ENCODE peak calls at places on chromosomes 1 and 21, in eight cellular contexts. F is tibial artery, W is psoas muscle, V is prostate gland, G is lower lobe of right lung, Y is A549, Q is heart right ventricle, B is cardiac muscle cell. H is an unnamed sample.

GRCh38 chr1:226444901-226445300 is 37.0 kb upstream of the PARP1 start:
- DNase-seq in F (no peak), W (no peak), V (no peak), G (no peak), Y (no peak), Q (no peak), B (no peak), H (no peak)

GRCh38 chr1:64630611-64631010 is 114.3 kb upstream of the RAVER2 start:
- DNase-seq in F (no peak), W (no peak), V (no peak), G (no peak), Y (no peak), Q (no peak), B (no peak), H (no peak)

GRCh38 chr1:192555399-192555798 is 20.2 kb upstream of the RGS1 start:
- DNase-seq in F (no peak), W (no peak), V (no peak), G (no peak), Y (no peak), Q (no peak), B (no peak), H (no peak)

GRCh38 chr1:244291171-244291866 is 160.4 kb downstream of the ADSS2 start:
- DNase-seq in F (no peak), W (no peak), V (no peak), G (no peak), Y (no peak), Q (no peak), B (no peak), H (no peak)

GRCh38 chr1:145991799-145992412 is 4.5 kb downstream of the TXNIP start:
- DNase-seq in F (no peak), W (peak; percentile 67), V (no peak), G (no peak), Y (no peak), Q (no peak), B (no peak), H (no peak)

GRCh38 chr1:993379-993995 is 6.4 kb downstream of the HES4 start:
- DNase-seq in F (no peak), W (peak; percentile 9), V (no peak), G (no peak), Y (no peak), Q (no peak), B (no peak), H (no peak)

GRCh38 chr1:19101244-19101643 is 108.8 kb downstream of the UBR4 start:
- DNase-seq in F (no peak), W (no peak), V (no peak), G (no peak), Y (no peak), Q (no peak), B (no peak), H (no peak)

GRCh38 chr1:203906932-203907331 is 45.5 kb downstream of the SNRPE start:
- DNase-seq in F (no peak), W (no peak), V (no peak), G (no peak), Y (peak; percentile 92), Q (no peak), B (no peak), H (peak; percentile 66)

GRCh38 chr1:212234431-212235298 is 50.5 kb upstream of the PPP2R5A start:
- DNase-seq in F (peak; percentile 69), W (peak; percentile 61), V (no peak), G (no peak), Y (peak; percentile 81), Q (peak; percentile 73), B (peak; percentile 90), H (peak; percentile 81)

DNA sequence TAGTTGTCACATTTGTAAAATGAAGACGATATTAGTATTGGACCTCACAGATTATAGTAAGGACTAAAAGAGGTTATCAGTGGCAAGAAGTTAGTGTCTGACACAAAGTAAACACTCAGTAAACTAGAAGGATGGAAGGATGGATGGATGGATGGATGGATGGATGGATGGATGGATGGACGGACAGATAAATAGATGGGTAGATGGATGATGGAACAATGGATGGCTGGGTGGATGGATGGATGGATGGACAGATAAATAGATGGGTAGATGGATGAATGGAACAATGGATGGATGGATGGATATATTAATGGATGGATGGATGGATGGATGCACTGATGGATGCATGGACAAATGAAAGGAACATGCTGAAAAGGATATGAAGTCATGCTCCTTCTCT is 22.3 kb upstream of the KAZN start:
- DNase-seq in F (no peak), W (no peak), V (no peak), G (no peak), Y (no peak), Q (no peak), B (no peak), H (no peak)
- TF ChIP-seq CTCF in F (no peak), W (no peak), V (no peak), G (no peak), Y (no peak), Q (no peak), B (no peak), H (no peak)

GRCh38 chr1:26574690-26575349 is 45.3 kb downstream of the RPS6KA1 start:
- DNase-seq in F (no peak), W (peak; percentile 61), V (no peak), G (no peak), Y (no peak), Q (no peak), B (no peak), H (no peak)

GRCh38 chr1:26574018-26574417 is 44.5 kb downstream of the RPS6KA1 start:
- DNase-seq in F (no peak), W (no peak), V (no peak), G (no peak), Y (no peak), Q (no peak), B (no peak), H (no peak)

GRCh38 chr1:26570287-26570686 is 40.7 kb downstream of the RPS6KA1 start:
- DNase-seq in F (no peak), W (no peak), V (no peak), G (no peak), Y (no peak), Q (no peak), B (no peak), H (no peak)

GRCh38 chr1:26575350-26575747 is 45.8 kb downstream of the RPS6KA1 start:
- DNase-seq in F (no peak), W (no peak), V (no peak), G (no peak), Y (no peak), Q (no peak), B (no peak), H (no peak)

GRCh38 chr1:26571381-26571780 is 41.8 kb downstream of the RPS6KA1 start:
- DNase-seq in F (no peak), W (no peak), V (no peak), G (no peak), Y (no peak), Q (no peak), B (no peak), H (no peak)
- H3K4me3 ChIP-seq in F (no peak overlapping the region), W (no peak overlapping the region), V (no peak overlapping the region), G (no peak overlapping the region), Y (no peak overlapping the region), Q (no peak overlapping the region), B (no peak overlapping the region), H (no peak overlapping the region)

GRCh38 chr1:238914346-238914745 is 472.0 kb upstream of the CHRM3 start:
- DNase-seq in F (no peak), W (no peak), V (no peak), G (no peak), Y (no peak), Q (no peak), B (no peak), H (no peak)
- H3K9me3 ChIP-seq in F (no peaks in the 10 kb centered on the region), W (no peaks in the 10 kb centered on the region), V (no peaks in the 10 kb centered on the region), G (no peaks in the 10 kb centered on the region), Y (no peaks in the 10 kb centered on the region), Q (no peaks in the 10 kb centered on the region), B (no peaks in the 10 kb centered on the region), H (no peaks in the 10 kb centered on the region)

GRCh38 chr21:38622081-38622826 is 124.0 kb upstream of the ERG start:
- DNase-seq in F (no peak), W (no peak), V (no peak), G (no peak), Y (no peak), Q (no peak), B (no peak), H (no peak)

GRCh38 chr21:38623552-38623951 is 125.3 kb upstream of the ERG start:
- DNase-seq in F (no peak), W (no peak), V (no peak), G (no peak), Y (no peak), Q (no peak), B (peak; percentile 25), H (no peak)

GRCh38 chr21:38619865-38620513 is 121.7 kb upstream of the ERG start:
- DNase-seq in F (peak; percentile 75), W (peak; percentile 70), V (peak; percentile 43), G (no peak), Y (no peak), Q (peak; percentile 35), B (no peak), H (no peak)

GRCh38 chr21:38622827-38623209 is 124.5 kb upstream of the ERG start:
- DNase-seq in F (no peak), W (no peak), V (no peak), G (no peak), Y (no peak), Q (no peak), B (no peak), H (no peak)

DNA sequence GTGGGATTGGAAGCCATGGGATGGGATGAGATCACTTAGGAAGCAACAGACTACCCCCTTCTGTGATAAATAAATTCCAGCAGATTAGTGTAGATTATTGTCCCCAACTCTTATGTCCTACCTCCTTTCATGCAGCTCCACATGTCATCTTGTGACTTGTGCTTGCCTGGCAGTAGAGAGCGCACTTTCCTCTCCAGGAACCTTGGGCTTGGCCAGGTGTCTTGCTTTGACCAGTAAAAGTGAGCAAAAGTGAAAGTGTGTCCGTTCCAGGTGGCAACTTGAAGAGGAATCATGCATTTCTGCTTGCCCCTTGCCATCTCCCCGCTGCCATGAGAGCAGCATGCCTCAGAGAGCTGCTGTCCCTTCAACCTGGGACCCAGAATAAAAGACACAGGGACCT is 122.9 kb upstream of the ERG start:
- DNase-seq in F (no peak), W (no peak), V (no peak), G (no peak), Y (no peak), Q (no peak), B (no peak), H (no peak)
- TF ChIP-seq CTCF in F (no peak), W (no peak), V (no peak), G (no peak), Y (no peak), Q (no peak), B (no peak), H (no peak)

DNA sequence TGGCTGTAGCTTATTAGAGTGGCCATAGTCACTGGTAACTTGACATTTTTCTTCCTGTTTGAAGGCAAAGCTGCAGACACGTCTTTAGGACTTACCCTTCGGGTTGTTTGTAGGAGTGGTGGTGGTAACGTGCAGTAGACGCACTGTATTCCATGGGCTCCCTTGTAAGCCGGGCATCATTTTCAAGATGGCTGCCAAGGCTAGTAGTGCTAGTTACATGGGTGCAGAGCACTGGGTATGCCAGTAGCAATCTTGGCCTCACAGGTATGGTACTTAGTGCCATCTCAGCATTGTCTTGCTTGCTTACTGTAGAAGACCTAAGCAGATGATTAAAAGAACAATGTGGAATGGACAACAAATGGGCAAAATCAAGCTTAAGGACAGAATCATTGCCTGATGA is 1.9 kb downstream of the YBX1 start:
- DNase-seq in F (no peak), W (no peak), V (no peak), G (no peak), Y (no peak), Q (no peak), B (peak; percentile 20), H (no peak)
- H3K4me3 ChIP-seq in F (peak overlapping the region; percentile 88), W (peak overlapping the region; percentile 81), V (no peak overlapping the region), G (peak overlapping the region; percentile 76), Y (peak overlapping the region; percentile 94), Q (no peak overlapping the region), B (peak overlapping the region; percentile 94), H (peak overlapping the region; percentile 88)

GRCh38 chr21:19922122-19922521 is 1076.1 kb upstream of the NCAM2 start:
- DNase-seq in F (no peak), W (no peak), V (no peak), G (no peak), Y (no peak), Q (no peak), B (no peak), H (no peak)
- H3K9me3 ChIP-seq in F (no peaks in the 10 kb centered on the region), W (no peaks in the 10 kb centered on the region), V (no peaks in the 10 kb centered on the region), G (no peaks in the 10 kb centered on the region), Y (no peaks in the 10 kb centered on the region), Q (no peaks in the 10 kb centered on the region), B (no peaks in the 10 kb centered on the region), H (no peaks in the 10 kb centered on the region)

H was measured in AG04450.